ENCODE peak calls at places on chromosome 14, in eight cellular contexts. R is amygdala; E is EL; J is RKO; K is cerebellar cortex; A is stimulated activated naive B cell treated with anti-CD40 and anti-IgM and Interleukin-4, amounts not matched to agents 10 μg/mL and 1 μg/mL and 100 μg/mL, for 72 hours; C is SW480; D is endothelial cell. H is an unnamed sample.

GRCh38 chr14:71050227-71050823 is 143.1 kb downstream of the PCNX1 start:
- DNase-seq in C (peak; percentile 24), D (no peak), K (no peak), J (peak; percentile 43), E (no peak), A (no peak), R (no peak), H (no peak)

GRCh38 chr14:91796622-91797347 is 64.9 kb upstream of the CATSPERB start:
- DNase-seq in C (no peak), K (no peak), A (no peak), J (no peak), R (no peak), D (no peak), E (no peak), H (no peak)

GRCh38 chr14:29282169-29282568 is 515.6 kb downstream of the FOXG1 start:
- DNase-seq in D (no peak), A (no peak), C (no peak), K (no peak), R (no peak), E (peak; percentile 67), J (no peak), H (no peak)

GRCh38 chr14:22433059-22433458 is 156.0 kb downstream of the DAD1 start:
- DNase-seq in C (no peak), K (no peak), D (no peak), E (no peak), A (no peak), R (no peak), J (no peak), H (no peak)

GRCh38 chr14:69319911-69320310 is 60.0 kb downstream of the GALNT16 start:
- DNase-seq in D (no peak), E (no peak), C (no peak), R (no peak), A (no peak), K (no peak), J (no peak), H (no peak)

GRCh38 chr14:72679591-72680151 is 214.2 kb downstream of the DPF3 start:
- DNase-seq in A (no peak), E (no peak), D (no peak), C (no peak), J (no peak), K (peak; percentile 97), R (peak; percentile 45), H (peak; percentile 35)

GRCh38 chr14:66643344-66643743 is 135.4 kb downstream of the GPHN start:
- DNase-seq in E (no peak), R (no peak), C (no peak), A (no peak), K (no peak), D (no peak), J (no peak), H (no peak)

GRCh38 chr14:100341301-100342031 is 18.3 kb downstream of the SLC25A47 start:
- DNase-seq in D (no peak), R (peak; percentile 22), A (peak; percentile 59), C (peak; percentile 57), J (peak; percentile 34), E (peak; percentile 78), K (no peak), H (no peak)

GRCh38 chr14:51507556-51508511 is 143.9 kb upstream of the FRMD6 start:
- DNase-seq in J (no peak), R (peak; percentile 87), E (peak; percentile 84), K (peak; percentile 30), A (no peak), C (no peak), D (no peak), H (peak; percentile 53)

GRCh38 chr14:104436741-104437701 is 142.5 kb upstream of the C14orf180 start:
- DNase-seq in J (no peak), R (no peak), C (peak; percentile 62), A (no peak), D (no peak), K (no peak), E (no peak), H (no peak)

GRCh38 chr14:55382483-55382882 is 29.1 kb downstream of the ATG14 start:
- DNase-seq in R (no peak), D (no peak), A (no peak), E (peak; percentile 63), K (no peak), C (no peak), J (no peak), H (no peak)

H was measured in nephron progenitor cell.